ENCODE peak calls at places on chromosomes 3 and 15, in eight cellular contexts. L is NCI-H526; K is cardiac septum; Y is activated CD4-positive, alpha-beta T cell treated with anti-CD3 and anti-CD28 coated beads, Interleukin-2, amount 10 ng/mL, durations not matched to agents 24 days and 14 days; S is activated T-cell treated with anti-CD3 and anti-CD28 coated beads, Interleukin-2, amount 50 U/mL, for 4 hours; Z is central memory CD4-positive, alpha-beta T cell; F is NCI-H524; V is natural killer cell. J is an unnamed sample.

GRCh38 chr3:55441499-55441898 is 45.6 kb downstream of the WNT5A start:
- DNase-seq in L (no peak), K (no peak), Y (no peak), S (no peak), Z (no peak), F (no peak), V (no peak), J (no peak)

GRCh38 chr15:31236184-31237041 is 90.2 kb upstream of the KLF13 start:
- DNase-seq in L (no peak), K (peak), Y (no peak), S (no peak), Z (no peak), F (peak), V (no peak), J (peak)

GRCh38 chr3:59771760-59772159 is 721.9 kb upstream of the CFAP20DC start:
- DNase-seq in L (no peak), K (no peak), Y (no peak), S (no peak), Z (no peak), F (no peak), V (no peak), J (peak)

GRCh38 chr3:8500208-8500961 is 1.2 kb upstream of the LMCD1 start:
- DNase-seq in L (peak), K (no peak), Y (no peak), S (no peak), Z (no peak), F (no peak), V (no peak), J (no peak)

GRCh38 chr15:51878446-51879386 is 49.3 kb downstream of the TMOD3 start:
- DNase-seq in L (no peak), K (no peak), Y (no peak), S (no peak), Z (no peak), F (no peak), V (no peak), J (no peak)

GRCh38 chr3:33931512-33931911 is 133.1 kb downstream of the PDCD6IP start:
- DNase-seq in L (no peak), K (no peak), Y (no peak), S (no peak), Z (no peak), F (no peak), V (no peak), J (no peak)

GRCh38 chr3:127139601-127140500 is 53.1 kb upstream of the PRR23E start:
- DNase-seq in L (no peak), K (no peak), Y (no peak), S (no peak), Z (no peak), F (no peak), V (no peak), J (no peak)

GRCh38 chr15:82063055-82063454 is 17.2 kb upstream of the MEX3B start:
- DNase-seq in L (peak), K (no peak), Y (no peak), S (no peak), Z (no peak), F (no peak), V (no peak), J (no peak)

GRCh38 chr3:194224536-194224935 is 88.6 kb downstream of the HES1 start:
- DNase-seq in L (peak), K (no peak), Y (no peak), S (no peak), Z (no peak), F (no peak), V (no peak), J (no peak)

GRCh38 chr3:126704494-126705214 is 614 bp downstream of the CHCHD6 start:
- DNase-seq in L (peak), K (no peak), Y (no peak), S (peak), Z (peak), F (no peak), V (no peak), J (no peak)

GRCh38 chr15:31975446-31976229 is 54.7 kb upstream of the CHRNA7 start:
- DNase-seq in L (peak), K (no peak), Y (peak), S (no peak), Z (no peak), F (peak), V (no peak), J (no peak)

GRCh38 chr3:177262396-177262795 is 65.1 kb upstream of the TBL1XR1 start:
- DNase-seq in L (no peak), K (no peak), Y (no peak), S (no peak), Z (no peak), F (no peak), V (no peak), J (peak)

GRCh38 chr3:73661262-73661661 is 36.5 kb upstream of the PDZRN3 start:
- DNase-seq in L (no peak), K (no peak), Y (no peak), S (no peak), Z (no peak), F (no peak), V (no peak), J (no peak)

GRCh38 chr3:49428697-49429100 is 425 bp downstream of the NICN1 start:
- DNase-seq in L (no peak), K (no peak), Y (no peak), S (no peak), Z (no peak), F (no peak), V (no peak), J (no peak)

J was measured in smooth muscle cell of the brain vasculature.